ENCODE peak calls at places on chromosomes 2 and 18, in ten cellular contexts. One of them, this sample, is unnamed. For H3K36me3, the result is how much of the 10 kb centered on the place peaks cover.

GRCh38 chr2:103873719-103874359 is 980.1 kb upstream of the POU3F3 start:
- DNase-seq in PC-3: no peak
- DNase-seq in neural progenitor cell: peak
- DNase-seq in CD8-positive, alpha-beta T cell: no peak
- DNase-seq in mesenchymal stem cell: no peak
- DNase-seq in mesendoderm: no peak
- DNase-seq in CD8-positive, alpha-beta memory T cell: no peak
- DNase-seq in body of pancreas: no peak
- DNase-seq in IMR-90: no peak
- DNase-seq in psoas muscle: no peak
- DNase-seq in this sample: no peak

GRCh38 chr18:8121942-8122480 is 487.2 kb upstream of the RAB12 start:
- DNase-seq in PC-3: peak
- DNase-seq in neural progenitor cell: no peak
- DNase-seq in CD8-positive, alpha-beta T cell: no peak
- DNase-seq in mesenchymal stem cell: peak
- DNase-seq in mesendoderm: peak
- DNase-seq in CD8-positive, alpha-beta memory T cell: no peak
- DNase-seq in body of pancreas: no peak
- DNase-seq in IMR-90: peak
- DNase-seq in psoas muscle: no peak
- DNase-seq in this sample: peak

GRCh38 chr2:127343277-127343676 is 44.5 kb downstream of the MAP3K2 start:
- DNase-seq in PC-3: no peak
- DNase-seq in neural progenitor cell: no peak
- DNase-seq in CD8-positive, alpha-beta T cell: no peak
- DNase-seq in mesenchymal stem cell: no peak
- DNase-seq in mesendoderm: no peak
- DNase-seq in CD8-positive, alpha-beta memory T cell: no peak
- DNase-seq in body of pancreas: no peak
- DNase-seq in IMR-90: no peak
- DNase-seq in psoas muscle: no peak
- DNase-seq in this sample: no peak

GRCh38 chr2:20661028-20661980 is 5.6 kb upstream of the GDF7 start:
- DNase-seq in PC-3: peak
- DNase-seq in neural progenitor cell: peak
- DNase-seq in CD8-positive, alpha-beta T cell: peak
- DNase-seq in mesenchymal stem cell: peak
- DNase-seq in mesendoderm: peak
- DNase-seq in CD8-positive, alpha-beta memory T cell: peak
- DNase-seq in body of pancreas: peak
- DNase-seq in IMR-90: peak
- DNase-seq in psoas muscle: peak
- DNase-seq in this sample: peak

GRCh38 chr2:163659224-163659623 is 76.6 kb downstream of the FIGN start:
- DNase-seq in PC-3: peak
- DNase-seq in neural progenitor cell: no peak
- DNase-seq in CD8-positive, alpha-beta T cell: no peak
- DNase-seq in mesenchymal stem cell: no peak
- DNase-seq in mesendoderm: no peak
- DNase-seq in CD8-positive, alpha-beta memory T cell: no peak
- DNase-seq in body of pancreas: no peak
- DNase-seq in IMR-90: no peak
- DNase-seq in psoas muscle: no peak
- DNase-seq in this sample: no peak

GRCh38 chr2:213934560-213934959 is 476.3 kb upstream of the VWC2L start:
- DNase-seq in PC-3: peak
- DNase-seq in neural progenitor cell: peak
- DNase-seq in CD8-positive, alpha-beta T cell: no peak
- DNase-seq in mesenchymal stem cell: peak
- DNase-seq in mesendoderm: peak
- DNase-seq in CD8-positive, alpha-beta memory T cell: peak
- DNase-seq in body of pancreas: no peak
- DNase-seq in IMR-90: peak
- DNase-seq in psoas muscle: no peak
- DNase-seq in this sample: no peak

GRCh38 chr2:85369500-85369899 is 14.9 kb downstream of the ELMOD3 start:
- DNase-seq in PC-3: peak
- DNase-seq in neural progenitor cell: no peak
- DNase-seq in CD8-positive, alpha-beta T cell: no peak
- DNase-seq in mesenchymal stem cell: no peak
- DNase-seq in mesendoderm: no peak
- DNase-seq in CD8-positive, alpha-beta memory T cell: no peak
- DNase-seq in body of pancreas: no peak
- DNase-seq in IMR-90: no peak
- DNase-seq in psoas muscle: no peak
- DNase-seq in this sample: no peak

GRCh38 chr2:231800493-231801091 is 14.3 kb downstream of the COPS7B start:
- DNase-seq in PC-3: peak
- DNase-seq in neural progenitor cell: peak
- DNase-seq in CD8-positive, alpha-beta T cell: peak
- DNase-seq in mesenchymal stem cell: peak
- DNase-seq in mesendoderm: peak
- DNase-seq in CD8-positive, alpha-beta memory T cell: no peak
- DNase-seq in body of pancreas: peak
- DNase-seq in IMR-90: peak
- DNase-seq in psoas muscle: peak
- DNase-seq in this sample: peak

GRCh38 chr18:79507076-79507545 is 111.4 kb downstream of the NFATC1 start:
- DNase-seq in PC-3: no peak
- DNase-seq in neural progenitor cell: no peak
- DNase-seq in CD8-positive, alpha-beta T cell: peak
- DNase-seq in mesenchymal stem cell: no peak
- DNase-seq in mesendoderm: no peak
- DNase-seq in CD8-positive, alpha-beta memory T cell: peak
- DNase-seq in body of pancreas: peak
- DNase-seq in IMR-90: no peak
- DNase-seq in psoas muscle: peak
- DNase-seq in this sample: peak

GRCh38 chr18:9025104-9025838 is 77.2 kb upstream of the NDUFV2 start:
- DNase-seq in PC-3: peak
- DNase-seq in neural progenitor cell: no peak
- DNase-seq in CD8-positive, alpha-beta T cell: no peak
- DNase-seq in mesenchymal stem cell: no peak
- DNase-seq in mesendoderm: no peak
- DNase-seq in CD8-positive, alpha-beta memory T cell: no peak
- DNase-seq in body of pancreas: no peak
- DNase-seq in IMR-90: peak
- DNase-seq in psoas muscle: no peak
- DNase-seq in this sample: no peak

GRCh38 chr2:104358122-104358521 is 495.8 kb upstream of the POU3F3 start:
- DNase-seq in PC-3: no peak
- DNase-seq in neural progenitor cell: no peak
- DNase-seq in CD8-positive, alpha-beta T cell: no peak
- DNase-seq in mesenchymal stem cell: no peak
- DNase-seq in mesendoderm: no peak
- DNase-seq in CD8-positive, alpha-beta memory T cell: no peak
- DNase-seq in body of pancreas: no peak
- DNase-seq in IMR-90: no peak
- DNase-seq in psoas muscle: no peak
- DNase-seq in this sample: no peak

GRCh38 chr2:157256621-157257020 is 884 bp upstream of the GALNT5 start:
- DNase-seq in PC-3: no peak
- DNase-seq in neural progenitor cell: no peak
- DNase-seq in CD8-positive, alpha-beta T cell: no peak
- DNase-seq in mesenchymal stem cell: no peak
- DNase-seq in mesendoderm: no peak
- DNase-seq in CD8-positive, alpha-beta memory T cell: no peak
- DNase-seq in body of pancreas: no peak
- DNase-seq in IMR-90: peak
- DNase-seq in psoas muscle: no peak
- DNase-seq in this sample: no peak

GRCh38 chr2:220043155-220043992 is 415.9 kb downstream of the SLC4A3 start:
- DNase-seq in PC-3: peak
- DNase-seq in neural progenitor cell: no peak
- DNase-seq in CD8-positive, alpha-beta T cell: no peak
- DNase-seq in mesenchymal stem cell: peak
- DNase-seq in mesendoderm: peak
- DNase-seq in CD8-positive, alpha-beta memory T cell: no peak
- DNase-seq in body of pancreas: no peak
- DNase-seq in IMR-90: peak
- DNase-seq in psoas muscle: no peak
- DNase-seq in this sample: no peak

DNA sequence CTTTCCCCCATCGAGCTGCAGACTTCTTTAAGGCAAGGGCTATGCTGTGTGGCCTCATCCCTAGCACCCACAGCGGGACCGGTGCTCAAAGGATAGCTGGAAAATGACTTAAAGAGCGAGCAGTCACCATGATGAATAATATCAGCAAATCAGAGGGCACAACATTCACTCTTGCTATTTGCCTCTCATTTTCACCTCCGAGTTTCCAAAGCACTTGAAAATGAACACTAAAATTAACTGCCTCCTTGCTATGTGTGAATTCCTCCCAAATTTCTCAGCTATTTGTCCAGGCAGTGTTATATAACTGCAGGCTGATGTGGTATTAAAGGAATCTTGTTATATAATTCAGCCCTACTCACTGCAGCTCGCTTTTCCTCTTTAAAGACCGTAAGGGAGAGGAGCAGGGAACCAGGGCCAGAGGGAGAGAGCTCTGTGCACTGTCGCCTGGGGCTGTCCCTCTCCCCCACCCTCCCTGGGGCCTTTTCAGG is 1.5 kb downstream of the CYS1 start:
- DNase-seq in PC-3: no peak
- DNase-seq in neural progenitor cell: no peak
- DNase-seq in CD8-positive, alpha-beta T cell: no peak
- DNase-seq in mesenchymal stem cell: no peak
- DNase-seq in mesendoderm: no peak
- DNase-seq in CD8-positive, alpha-beta memory T cell: no peak
- DNase-seq in body of pancreas: no peak
- DNase-seq in IMR-90: no peak
- DNase-seq in psoas muscle: no peak
- DNase-seq in this sample: no peak
- H3K4me3 ChIP-seq in PC-3: peak
- H3K4me3 ChIP-seq in neural progenitor cell: peak
- H3K4me3 ChIP-seq in CD8-positive, alpha-beta T cell: peak
- H3K4me3 ChIP-seq in mesenchymal stem cell: peak
- H3K4me3 ChIP-seq in mesendoderm: no peak
- H3K4me3 ChIP-seq in CD8-positive, alpha-beta memory T cell: no peak
- H3K4me3 ChIP-seq in body of pancreas: no peak
- H3K4me3 ChIP-seq in IMR-90: no peak
- H3K4me3 ChIP-seq in psoas muscle: peak
- H3K4me3 ChIP-seq in this sample: no peak

DNA sequence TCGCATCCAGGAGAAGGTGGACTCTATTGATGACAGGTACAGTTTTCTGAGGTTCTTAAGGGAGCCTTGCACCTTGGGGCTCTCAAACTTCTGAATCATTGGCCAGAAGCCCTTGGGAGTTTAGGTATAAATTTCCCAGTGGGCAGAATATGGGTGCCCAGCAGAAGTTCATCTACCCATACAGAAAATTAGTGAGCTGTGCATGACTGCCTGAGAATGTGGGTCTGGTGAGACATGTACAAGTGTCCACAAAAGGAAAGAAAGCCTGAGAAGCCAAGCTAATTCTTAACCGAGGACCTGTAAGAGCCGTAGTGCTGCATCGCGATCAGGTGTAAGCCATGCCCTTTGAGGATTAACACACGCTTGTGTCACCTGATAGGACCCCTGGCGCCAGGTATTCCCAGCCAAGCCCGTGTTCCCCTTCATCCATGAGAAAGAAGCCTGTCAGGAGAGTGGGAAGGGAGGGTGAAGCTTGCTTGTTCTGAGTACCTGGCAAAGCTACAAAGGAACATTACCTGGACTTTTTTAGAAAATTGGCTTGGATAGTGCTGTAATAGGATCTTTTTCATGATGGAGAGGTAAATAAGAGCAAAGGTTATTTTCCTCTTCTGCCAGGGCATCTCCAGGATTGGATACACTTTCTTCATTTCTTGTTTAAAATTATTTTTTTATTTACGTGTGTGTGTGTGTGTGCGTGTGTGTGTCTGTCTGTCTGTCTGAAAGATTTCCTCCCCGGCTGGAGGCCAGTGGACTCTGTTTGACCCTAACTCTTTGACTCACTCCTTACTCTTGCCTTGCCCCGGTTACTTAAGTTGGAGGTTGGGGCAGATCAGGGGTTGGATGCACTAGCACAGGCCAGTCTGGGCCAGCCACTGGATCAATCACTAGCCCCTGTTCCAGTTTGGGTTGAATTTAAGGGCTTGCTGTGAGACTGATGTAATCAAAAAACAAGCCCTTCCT is 90.4 kb upstream of the EML6 start:
- DNase-seq in PC-3: no peak
- DNase-seq in neural progenitor cell: no peak
- DNase-seq in CD8-positive, alpha-beta T cell: no peak
- DNase-seq in mesenchymal stem cell: peak
- DNase-seq in mesendoderm: no peak
- DNase-seq in CD8-positive, alpha-beta memory T cell: no peak
- DNase-seq in body of pancreas: no peak
- DNase-seq in IMR-90: peak
- DNase-seq in psoas muscle: peak
- DNase-seq in this sample: no peak
- H3K36me3 ChIP-seq in PC-3: half or more
- H3K36me3 ChIP-seq in neural progenitor cell: under half
- H3K36me3 ChIP-seq in CD8-positive, alpha-beta T cell: half or more
- H3K36me3 ChIP-seq in mesenchymal stem cell: half or more
- H3K36me3 ChIP-seq in mesendoderm: under half
- H3K36me3 ChIP-seq in CD8-positive, alpha-beta memory T cell: half or more
- H3K36me3 ChIP-seq in body of pancreas: under half
- H3K36me3 ChIP-seq in IMR-90: half or more
- H3K36me3 ChIP-seq in psoas muscle: half or more
- H3K36me3 ChIP-seq in this sample: half or more

GRCh38 chr18:56919190-56919589 is 227.7 kb upstream of the BOD1L2 start:
- DNase-seq in PC-3: no peak
- DNase-seq in neural progenitor cell: no peak
- DNase-seq in CD8-positive, alpha-beta T cell: no peak
- DNase-seq in mesenchymal stem cell: no peak
- DNase-seq in mesendoderm: peak
- DNase-seq in CD8-positive, alpha-beta memory T cell: no peak
- DNase-seq in body of pancreas: no peak
- DNase-seq in IMR-90: no peak
- DNase-seq in psoas muscle: no peak
- DNase-seq in this sample: no peak
- H3K4me3 ChIP-seq in PC-3: no peak
- H3K4me3 ChIP-seq in neural progenitor cell: no peak
- H3K4me3 ChIP-seq in CD8-positive, alpha-beta T cell: no peak
- H3K4me3 ChIP-seq in mesenchymal stem cell: no peak
- H3K4me3 ChIP-seq in mesendoderm: no peak
- H3K4me3 ChIP-seq in CD8-positive, alpha-beta memory T cell: no peak
- H3K4me3 ChIP-seq in body of pancreas: no peak
- H3K4me3 ChIP-seq in IMR-90: no peak
- H3K4me3 ChIP-seq in psoas muscle: no peak
- H3K4me3 ChIP-seq in this sample: no peak

GRCh38 chr2:206287197-206287596 is 12.7 kb downstream of the ZDBF2 start:
- DNase-seq in PC-3: no peak
- DNase-seq in neural progenitor cell: no peak
- DNase-seq in CD8-positive, alpha-beta T cell: no peak
- DNase-seq in mesenchymal stem cell: no peak
- DNase-seq in mesendoderm: no peak
- DNase-seq in CD8-positive, alpha-beta memory T cell: no peak
- DNase-seq in body of pancreas: no peak
- DNase-seq in IMR-90: no peak
- DNase-seq in psoas muscle: no peak
- DNase-seq in this sample: no peak
- H3K36me3 ChIP-seq in PC-3: under half
- H3K36me3 ChIP-seq in neural progenitor cell: under half
- H3K36me3 ChIP-seq in CD8-positive, alpha-beta T cell: under half
- H3K36me3 ChIP-seq in mesenchymal stem cell: under half
- H3K36me3 ChIP-seq in mesendoderm: under half
- H3K36me3 ChIP-seq in CD8-positive, alpha-beta memory T cell: under half
- H3K36me3 ChIP-seq in body of pancreas: under half
- H3K36me3 ChIP-seq in IMR-90: under half
- H3K36me3 ChIP-seq in psoas muscle: under half
- H3K36me3 ChIP-seq in this sample: under half